ENCODE peak calls at places on chromosomes 7 and 10, in ten cellular contexts. E is endodermal cell, I is gastrocnemius medialis, Y is uterus, F is mammary epithelial cell, J is HCT116, B is fibroblast of lung, C is tibial nerve, X is A549, S is lower lobe of right lung. D is an unnamed sample.

GRCh38 chr7:1049006-1049741 is 4.8 kb downstream of the GPR146 start:
- DNase-seq in E (no peak), I (no peak), Y (no peak), F (no peak), J (no peak), B (no peak), C (no peak), X (no peak), S (no peak), D (no peak)

GRCh38 chr7:98788921-98789320 is 80.9 kb downstream of the TMEM130 start:
- DNase-seq in E (no peak), I (no peak), Y (no peak), F (no peak), J (no peak), B (peak; percentile 89), C (no peak), X (no peak), S (no peak), D (no peak)

GRCh38 chr10:72337039-72337629 is 17.6 kb downstream of the DNAJB12 start:
- DNase-seq in E (peak; percentile 91), I (peak; percentile 62), Y (peak; percentile 87), F (peak; percentile 69), J (no peak), B (peak; percentile 40), C (peak; percentile 89), X (peak; percentile 49), S (peak; percentile 88), D (peak; percentile 72)

GRCh38 chr7:120842131-120842621 is 15.8 kb downstream of the TSPAN12 start:
- DNase-seq in E (no peak), I (no peak), Y (no peak), F (no peak), J (no peak), B (no peak), C (no peak), X (no peak), S (no peak), D (no peak)

GRCh38 chr10:73076361-73077183 is 20.1 kb downstream of the P4HA1 start:
- DNase-seq in E (no peak), I (peak; percentile 66), Y (peak; percentile 70), F (peak; percentile 29), J (no peak), B (peak; percentile 83), C (peak; percentile 45), X (no peak), S (no peak), D (no peak)

GRCh38 chr7:3439333-3440030 is 138.4 kb downstream of the SDK1 start:
- DNase-seq in E (no peak), I (no peak), Y (no peak), F (peak; percentile 88), J (no peak), B (peak; percentile 98), C (no peak), X (peak; percentile 60), S (no peak), D (peak; percentile 59)

GRCh38 chr10:126459032-126459831 is 71.0 kb upstream of the ADAM12 start:
- DNase-seq in E (no peak), I (no peak), Y (no peak), F (no peak), J (no peak), B (peak; percentile 91), C (no peak), X (no peak), S (no peak), D (no peak)

GRCh38 chr10:96851281-96851680 is 19.2 kb downstream of the LCOR start:
- DNase-seq in E (no peak), I (no peak), Y (no peak), F (no peak), J (no peak), B (no peak), C (no peak), X (no peak), S (no peak), D (no peak)

GRCh38 chr10:37937864-37938263 is 38.6 kb downstream of the ZNF25 start:
- DNase-seq in E (no peak), I (no peak), Y (no peak), F (no peak), J (no peak), B (no peak), C (no peak), X (no peak), S (no peak), D (no peak)
- H3K9me3 ChIP-seq in E (peaks cover 77% of the 10 kb centered on the region), I (no peaks in the 10 kb centered on the region), Y (no peaks in the 10 kb centered on the region), F (peaks cover 3% of the 10 kb centered on the region), J (no peaks in the 10 kb centered on the region), B (no peaks in the 10 kb centered on the region), C (no peaks in the 10 kb centered on the region), X (no peaks in the 10 kb centered on the region), S (no peaks in the 10 kb centered on the region), D (no peaks in the 10 kb centered on the region)

GRCh38 chr10:21501731-21502370 is 23.6 kb downstream of the SKIDA1 start:
- DNase-seq in E (peak; percentile 60), I (no peak), Y (no peak), F (no peak), J (no peak), B (no peak), C (no peak), X (no peak), S (no peak), D (no peak)
- H3K4me1 ChIP-seq in E (peaks cover 42% of the 10 kb centered on the region), I (peaks cover 7% of the 10 kb centered on the region), Y (no peaks in the 10 kb centered on the region), F (peaks cover 4% of the 10 kb centered on the region), J (no peaks in the 10 kb centered on the region), B (no peaks in the 10 kb centered on the region), C (no peaks in the 10 kb centered on the region), X (peaks cover 19% of the 10 kb centered on the region), S (peaks cover 18% of the 10 kb centered on the region), D (no peaks in the 10 kb centered on the region)

GRCh38 chr10:114682532-114682931 is 24.5 kb upstream of the ABLIM1 start:
- DNase-seq in E (no peak), I (no peak), Y (no peak), F (no peak), J (no peak), B (peak; percentile 60), C (no peak), X (no peak), S (no peak), D (no peak)

GRCh38 chr10:114684085-114684821 is 26.2 kb upstream of the ABLIM1 start:
- DNase-seq in E (no peak), I (no peak), Y (peak; percentile 27), F (no peak), J (no peak), B (peak; percentile 78), C (no peak), X (peak; percentile 69), S (peak; percentile 69), D (no peak)

GRCh38 chr10:114683162-114683561 is 25.1 kb upstream of the ABLIM1 start:
- DNase-seq in E (no peak), I (no peak), Y (no peak), F (peak; percentile 74), J (no peak), B (peak; percentile 67), C (no peak), X (no peak), S (no peak), D (peak; percentile 67)

GRCh38 chr10:114684822-114685209 is 26.7 kb upstream of the ABLIM1 start:
- DNase-seq in E (no peak), I (no peak), Y (no peak), F (peak; percentile 51), J (no peak), B (peak; percentile 88), C (no peak), X (peak; percentile 60), S (no peak), D (no peak)

DNA sequence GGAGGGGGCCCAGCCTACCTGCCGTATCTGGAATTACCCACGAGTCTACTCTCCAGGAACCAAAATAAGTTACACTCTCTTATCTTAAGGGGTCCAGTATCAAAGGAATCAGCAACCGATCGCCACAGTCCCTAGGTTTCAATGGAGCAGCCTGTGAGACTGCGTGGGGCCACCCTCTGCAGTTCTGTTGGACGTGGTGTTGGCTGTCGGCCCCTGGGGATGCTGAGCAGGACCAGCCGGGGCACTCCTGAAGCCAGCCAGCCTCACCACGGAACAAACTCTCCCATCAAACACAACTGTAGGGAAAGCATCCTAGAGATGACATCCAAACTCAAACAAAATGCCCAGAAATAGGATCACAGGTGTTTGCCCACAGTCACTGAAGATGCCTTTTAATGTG is 25.5 kb upstream of the ABLIM1 start:
- DNase-seq in E (no peak), I (no peak), Y (no peak), F (no peak), J (no peak), B (no peak), C (no peak), X (no peak), S (no peak), D (no peak)
- H3K27ac ChIP-seq in E (no peak overlapping the region), I (peak overlapping the region; percentile 83), Y (peak overlapping the region; percentile 84), F (no peak overlapping the region), J (no peak overlapping the region), B (no peak overlapping the region), C (peak overlapping the region; percentile 89), X (peak overlapping the region; percentile 88), S (peak overlapping the region; percentile 72), D (peak overlapping the region; percentile 85)

GRCh38 chr7:64880322-64881297 is 22.5 kb upstream of the ZNF273 start:
- DNase-seq in E (peak; percentile 15), I (no peak), Y (no peak), F (no peak), J (no peak), B (no peak), C (no peak), X (no peak), S (no peak), D (peak; percentile 28)

GRCh38 chr7:64882341-64883112 is 20.5 kb upstream of the ZNF273 start:
- DNase-seq in E (peak; percentile 32), I (peak; percentile 37), Y (peak; percentile 58), F (no peak), J (no peak), B (peak; percentile 29), C (peak; percentile 49), X (no peak), S (peak; percentile 69), D (peak; percentile 33)

GRCh38 chr7:64883113-64883905 is 19.8 kb upstream of the ZNF273 start:
- DNase-seq in E (peak; percentile 24), I (no peak), Y (no peak), F (no peak), J (no peak), B (no peak), C (no peak), X (no peak), S (no peak), D (peak; percentile 28)

GRCh38 chr7:64879800-64880199 is 23.3 kb upstream of the ZNF273 start:
- DNase-seq in E (peak; percentile 21), I (no peak), Y (no peak), F (no peak), J (no peak), B (no peak), C (no peak), X (no peak), S (no peak), D (no peak)

DNA sequence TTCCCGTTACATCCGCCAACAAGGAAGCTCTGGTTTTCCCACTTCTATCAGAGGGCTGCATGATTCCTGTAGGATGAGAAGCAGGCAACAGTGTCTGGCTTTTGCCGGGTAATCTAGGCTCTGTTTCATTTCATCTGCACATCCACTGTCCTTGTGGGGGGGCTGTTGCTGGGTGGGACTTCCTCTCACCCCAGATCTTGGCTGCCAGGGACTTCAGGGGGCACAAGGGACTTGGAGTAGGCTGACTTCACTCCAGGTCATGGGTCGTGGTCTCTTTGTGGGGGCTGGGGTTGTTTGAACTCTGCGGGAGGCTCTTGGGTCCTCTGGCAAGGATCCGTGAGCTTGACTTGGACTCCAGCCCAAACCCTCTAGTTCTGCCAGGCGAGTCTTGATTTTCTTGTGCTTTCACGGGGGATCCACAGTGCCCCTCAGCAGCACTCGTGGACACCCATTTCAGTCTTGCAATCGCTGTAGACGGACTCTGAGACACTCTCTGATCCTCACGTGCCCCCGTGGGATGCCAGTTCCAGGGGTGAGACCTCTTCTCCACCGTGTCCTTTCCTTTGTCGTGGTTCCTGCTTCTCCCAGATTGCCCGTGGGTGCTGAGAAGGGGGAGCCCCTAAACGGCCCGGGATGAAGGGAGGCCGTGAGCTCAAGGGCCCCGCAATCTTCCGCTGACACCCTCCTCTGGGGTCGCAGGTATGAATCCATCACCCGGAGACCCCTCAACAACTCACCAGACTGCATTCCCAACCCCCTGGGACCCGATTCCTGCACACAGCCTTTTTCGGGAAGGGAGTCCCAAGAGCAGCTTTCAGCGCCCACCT is 21.4 kb upstream of the ZNF273 start:
- DNase-seq in E (peak; percentile 13), I (no peak), Y (no peak), F (no peak), J (no peak), B (no peak), C (no peak), X (no peak), S (no peak), D (peak; percentile 24)
- H3K9me3 ChIP-seq in E (no peaks in the 10 kb centered on the region), I (no peaks in the 10 kb centered on the region), Y (no peaks in the 10 kb centered on the region), F (peaks cover 8% of the 10 kb centered on the region), J (no peaks in the 10 kb centered on the region), B (no peaks in the 10 kb centered on the region), C (no peaks in the 10 kb centered on the region), X (peaks cover 44% of the 10 kb centered on the region), S (no peaks in the 10 kb centered on the region), D (peaks cover 8% of the 10 kb centered on the region)

D was measured in SJSA1.